ENCODE peak calls at places on chromosomes 12 and 14, in nine cellular contexts. One of them, this sample, is unnamed.

GRCh38 chr12:68106660-68107059 is 52.9 kb downstream of the IFNG start:
- ATAC-seq in heart left ventricle: no peak
- ATAC-seq in HepG2: no peak
- ATAC-seq in body of pancreas: no peak
- ATAC-seq in right cardiac atrium: no peak
- ATAC-seq in heart right ventricle: no peak
- ATAC-seq in RWPE2: no peak
- ATAC-seq in GM12878: no peak
- ATAC-seq in lower lobe of right lung: no peak
- ATAC-seq in this sample: no peak

GRCh38 chr14:55336161-55336560 is 64.9 kb downstream of the FBXO34 start:
- ATAC-seq in heart left ventricle: no peak
- ATAC-seq in HepG2: no peak
- ATAC-seq in body of pancreas: no peak
- ATAC-seq in right cardiac atrium: peak
- ATAC-seq in heart right ventricle: no peak
- ATAC-seq in RWPE2: peak
- ATAC-seq in GM12878: no peak
- ATAC-seq in lower lobe of right lung: peak
- ATAC-seq in this sample: no peak

GRCh38 chr14:59305231-59305630 is 116.8 kb downstream of the DAAM1 start:
- ATAC-seq in heart left ventricle: no peak
- ATAC-seq in HepG2: no peak
- ATAC-seq in body of pancreas: no peak
- ATAC-seq in right cardiac atrium: no peak
- ATAC-seq in heart right ventricle: no peak
- ATAC-seq in RWPE2: no peak
- ATAC-seq in GM12878: no peak
- ATAC-seq in lower lobe of right lung: peak
- ATAC-seq in this sample: no peak

GRCh38 chr12:59164991-59165718 is 244.9 kb upstream of the LRIG3 start:
- ATAC-seq in heart left ventricle: no peak
- ATAC-seq in HepG2: no peak
- ATAC-seq in body of pancreas: no peak
- ATAC-seq in right cardiac atrium: no peak
- ATAC-seq in heart right ventricle: no peak
- ATAC-seq in RWPE2: no peak
- ATAC-seq in GM12878: no peak
- ATAC-seq in lower lobe of right lung: no peak
- ATAC-seq in this sample: no peak

GRCh38 chr12:20058068-20058467 is 310.3 kb upstream of the PDE3A start:
- ATAC-seq in heart left ventricle: no peak
- ATAC-seq in HepG2: no peak
- ATAC-seq in body of pancreas: no peak
- ATAC-seq in right cardiac atrium: no peak
- ATAC-seq in heart right ventricle: no peak
- ATAC-seq in RWPE2: no peak
- ATAC-seq in GM12878: no peak
- ATAC-seq in lower lobe of right lung: no peak
- ATAC-seq in this sample: no peak

GRCh38 chr12:57242691-57243454 is 8.1 kb downstream of the STAC3 start:
- ATAC-seq in heart left ventricle: no peak
- ATAC-seq in HepG2: peak
- ATAC-seq in body of pancreas: peak
- ATAC-seq in right cardiac atrium: peak
- ATAC-seq in heart right ventricle: no peak
- ATAC-seq in RWPE2: peak
- ATAC-seq in GM12878: peak
- ATAC-seq in lower lobe of right lung: peak
- ATAC-seq in this sample: no peak

GRCh38 chr14:93013368-93013719 is 90.4 kb downstream of the CHGA start:
- ATAC-seq in heart left ventricle: no peak
- ATAC-seq in HepG2: no peak
- ATAC-seq in body of pancreas: no peak
- ATAC-seq in right cardiac atrium: no peak
- ATAC-seq in heart right ventricle: no peak
- ATAC-seq in RWPE2: no peak
- ATAC-seq in GM12878: peak
- ATAC-seq in lower lobe of right lung: peak
- ATAC-seq in this sample: no peak

GRCh38 chr12:27805238-27805637 is 25.2 kb upstream of the MANSC4 start:
- ATAC-seq in heart left ventricle: no peak
- ATAC-seq in HepG2: no peak
- ATAC-seq in body of pancreas: no peak
- ATAC-seq in right cardiac atrium: no peak
- ATAC-seq in heart right ventricle: no peak
- ATAC-seq in RWPE2: no peak
- ATAC-seq in GM12878: no peak
- ATAC-seq in lower lobe of right lung: no peak
- ATAC-seq in this sample: no peak

GRCh38 chr12:45191239-45191638 is 24.7 kb upstream of the ANO6 start:
- ATAC-seq in heart left ventricle: no peak
- ATAC-seq in HepG2: no peak
- ATAC-seq in body of pancreas: no peak
- ATAC-seq in right cardiac atrium: no peak
- ATAC-seq in heart right ventricle: no peak
- ATAC-seq in RWPE2: peak
- ATAC-seq in GM12878: peak
- ATAC-seq in lower lobe of right lung: no peak
- ATAC-seq in this sample: no peak

GRCh38 chr12:124640096-124640495 is 72.7 kb upstream of the NCOR2 start:
- ATAC-seq in heart left ventricle: no peak
- ATAC-seq in HepG2: no peak
- ATAC-seq in body of pancreas: no peak
- ATAC-seq in right cardiac atrium: peak
- ATAC-seq in heart right ventricle: no peak
- ATAC-seq in RWPE2: peak
- ATAC-seq in GM12878: no peak
- ATAC-seq in lower lobe of right lung: peak
- ATAC-seq in this sample: no peak

GRCh38 chr12:8709124-8709830 is 11.5 kb downstream of the RIMKLB start:
- ATAC-seq in heart left ventricle: no peak
- ATAC-seq in HepG2: no peak
- ATAC-seq in body of pancreas: no peak
- ATAC-seq in right cardiac atrium: peak
- ATAC-seq in heart right ventricle: peak
- ATAC-seq in RWPE2: no peak
- ATAC-seq in GM12878: no peak
- ATAC-seq in lower lobe of right lung: peak
- ATAC-seq in this sample: peak

GRCh38 chr14:29637406-29637805 is 290.2 kb downstream of the PRKD1 start:
- ATAC-seq in heart left ventricle: peak
- ATAC-seq in HepG2: no peak
- ATAC-seq in body of pancreas: peak
- ATAC-seq in right cardiac atrium: peak
- ATAC-seq in heart right ventricle: peak
- ATAC-seq in RWPE2: no peak
- ATAC-seq in GM12878: no peak
- ATAC-seq in lower lobe of right lung: no peak
- ATAC-seq in this sample: no peak

GRCh38 chr12:65959452-65959851 is 135.2 kb downstream of the HMGA2 start:
- ATAC-seq in heart left ventricle: no peak
- ATAC-seq in HepG2: no peak
- ATAC-seq in body of pancreas: no peak
- ATAC-seq in right cardiac atrium: no peak
- ATAC-seq in heart right ventricle: no peak
- ATAC-seq in RWPE2: no peak
- ATAC-seq in GM12878: no peak
- ATAC-seq in lower lobe of right lung: no peak
- ATAC-seq in this sample: no peak

GRCh38 chr12:53467880-53468279 is 16.0 kb downstream of the PCBP2 start:
- ATAC-seq in heart left ventricle: no peak
- ATAC-seq in HepG2: no peak
- ATAC-seq in body of pancreas: no peak
- ATAC-seq in right cardiac atrium: no peak
- ATAC-seq in heart right ventricle: no peak
- ATAC-seq in RWPE2: no peak
- ATAC-seq in GM12878: no peak
- ATAC-seq in lower lobe of right lung: no peak
- ATAC-seq in this sample: no peak

GRCh38 chr12:53466640-53467039 is 14.7 kb downstream of the PCBP2 start:
- ATAC-seq in heart left ventricle: no peak
- ATAC-seq in HepG2: no peak
- ATAC-seq in body of pancreas: no peak
- ATAC-seq in right cardiac atrium: no peak
- ATAC-seq in heart right ventricle: no peak
- ATAC-seq in RWPE2: peak
- ATAC-seq in GM12878: no peak
- ATAC-seq in lower lobe of right lung: no peak
- ATAC-seq in this sample: no peak

GRCh38 chr12:53468286-53468685 is 16.4 kb downstream of the PCBP2 start:
- ATAC-seq in heart left ventricle: no peak
- ATAC-seq in HepG2: no peak
- ATAC-seq in body of pancreas: no peak
- ATAC-seq in right cardiac atrium: no peak
- ATAC-seq in heart right ventricle: no peak
- ATAC-seq in RWPE2: no peak
- ATAC-seq in GM12878: no peak
- ATAC-seq in lower lobe of right lung: no peak
- ATAC-seq in this sample: no peak

GRCh38 chr12:53465679-53466078 is 13.8 kb downstream of the PCBP2 start:
- ATAC-seq in heart left ventricle: no peak
- ATAC-seq in HepG2: no peak
- ATAC-seq in body of pancreas: no peak
- ATAC-seq in right cardiac atrium: no peak
- ATAC-seq in heart right ventricle: no peak
- ATAC-seq in RWPE2: no peak
- ATAC-seq in GM12878: no peak
- ATAC-seq in lower lobe of right lung: no peak
- ATAC-seq in this sample: no peak

GRCh38 chr12:53467082-53467481 is 15.2 kb downstream of the PCBP2 start:
- ATAC-seq in heart left ventricle: no peak
- ATAC-seq in HepG2: no peak
- ATAC-seq in body of pancreas: no peak
- ATAC-seq in right cardiac atrium: no peak
- ATAC-seq in heart right ventricle: no peak
- ATAC-seq in RWPE2: no peak
- ATAC-seq in GM12878: no peak
- ATAC-seq in lower lobe of right lung: no peak
- ATAC-seq in this sample: no peak
- H3K4me3 ChIP-seq in heart left ventricle: no peak
- H3K4me3 ChIP-seq in HepG2: no peak
- H3K4me3 ChIP-seq in body of pancreas: no peak
- H3K4me3 ChIP-seq in right cardiac atrium: no peak
- H3K4me3 ChIP-seq in heart right ventricle: no peak
- H3K4me3 ChIP-seq in RWPE2: no peak
- H3K4me3 ChIP-seq in GM12878: no peak
- H3K4me3 ChIP-seq in lower lobe of right lung: no peak
- H3K4me3 ChIP-seq in this sample: no peak

GRCh38 chr14:96592591-96593388 is 90.6 kb downstream of the PAPOLA start:
- ATAC-seq in heart left ventricle: no peak
- ATAC-seq in HepG2: peak
- ATAC-seq in body of pancreas: peak
- ATAC-seq in right cardiac atrium: peak
- ATAC-seq in heart right ventricle: peak
- ATAC-seq in RWPE2: peak
- ATAC-seq in GM12878: peak
- ATAC-seq in lower lobe of right lung: peak
- ATAC-seq in this sample: peak
- H3K4me3 ChIP-seq in heart left ventricle: peak
- H3K4me3 ChIP-seq in HepG2: peak
- H3K4me3 ChIP-seq in body of pancreas: no peak
- H3K4me3 ChIP-seq in right cardiac atrium: peak
- H3K4me3 ChIP-seq in heart right ventricle: peak
- H3K4me3 ChIP-seq in RWPE2: peak
- H3K4me3 ChIP-seq in GM12878: peak
- H3K4me3 ChIP-seq in lower lobe of right lung: peak
- H3K4me3 ChIP-seq in this sample: no peak

GRCh38 chr12:64220046-64220445 is 2.0 kb downstream of the KICS2 start:
- ATAC-seq in heart left ventricle: no peak
- ATAC-seq in HepG2: no peak
- ATAC-seq in body of pancreas: no peak
- ATAC-seq in right cardiac atrium: no peak
- ATAC-seq in heart right ventricle: no peak
- ATAC-seq in RWPE2: no peak
- ATAC-seq in GM12878: no peak
- ATAC-seq in lower lobe of right lung: no peak
- ATAC-seq in this sample: no peak
- H3K4me3 ChIP-seq in heart left ventricle: no peak
- H3K4me3 ChIP-seq in HepG2: no peak
- H3K4me3 ChIP-seq in body of pancreas: no peak
- H3K4me3 ChIP-seq in right cardiac atrium: no peak
- H3K4me3 ChIP-seq in heart right ventricle: no peak
- H3K4me3 ChIP-seq in RWPE2: no peak
- H3K4me3 ChIP-seq in GM12878: no peak
- H3K4me3 ChIP-seq in lower lobe of right lung: no peak
- H3K4me3 ChIP-seq in this sample: no peak

GRCh38 chr12:116382456-116382902 is 105.0 kb upstream of the MED13L start:
- ATAC-seq in heart left ventricle: no peak
- ATAC-seq in HepG2: no peak
- ATAC-seq in body of pancreas: no peak
- ATAC-seq in right cardiac atrium: no peak
- ATAC-seq in heart right ventricle: no peak
- ATAC-seq in RWPE2: no peak
- ATAC-seq in GM12878: no peak
- ATAC-seq in lower lobe of right lung: no peak
- ATAC-seq in this sample: no peak

GRCh38 chr12:116384175-116384574 is 106.7 kb upstream of the MED13L start:
- ATAC-seq in heart left ventricle: no peak
- ATAC-seq in HepG2: no peak
- ATAC-seq in body of pancreas: no peak
- ATAC-seq in right cardiac atrium: no peak
- ATAC-seq in heart right ventricle: no peak
- ATAC-seq in RWPE2: no peak
- ATAC-seq in GM12878: no peak
- ATAC-seq in lower lobe of right lung: no peak
- ATAC-seq in this sample: no peak

GRCh38 chr12:116380066-116380465 is 102.6 kb upstream of the MED13L start:
- ATAC-seq in heart left ventricle: no peak
- ATAC-seq in HepG2: no peak
- ATAC-seq in body of pancreas: no peak
- ATAC-seq in right cardiac atrium: no peak
- ATAC-seq in heart right ventricle: no peak
- ATAC-seq in RWPE2: no peak
- ATAC-seq in GM12878: no peak
- ATAC-seq in lower lobe of right lung: no peak
- ATAC-seq in this sample: no peak

GRCh38 chr12:116381744-116382455 is 104.4 kb upstream of the MED13L start:
- ATAC-seq in heart left ventricle: no peak
- ATAC-seq in HepG2: no peak
- ATAC-seq in body of pancreas: peak
- ATAC-seq in right cardiac atrium: no peak
- ATAC-seq in heart right ventricle: no peak
- ATAC-seq in RWPE2: peak
- ATAC-seq in GM12878: no peak
- ATAC-seq in lower lobe of right lung: no peak
- ATAC-seq in this sample: no peak

DNA sequence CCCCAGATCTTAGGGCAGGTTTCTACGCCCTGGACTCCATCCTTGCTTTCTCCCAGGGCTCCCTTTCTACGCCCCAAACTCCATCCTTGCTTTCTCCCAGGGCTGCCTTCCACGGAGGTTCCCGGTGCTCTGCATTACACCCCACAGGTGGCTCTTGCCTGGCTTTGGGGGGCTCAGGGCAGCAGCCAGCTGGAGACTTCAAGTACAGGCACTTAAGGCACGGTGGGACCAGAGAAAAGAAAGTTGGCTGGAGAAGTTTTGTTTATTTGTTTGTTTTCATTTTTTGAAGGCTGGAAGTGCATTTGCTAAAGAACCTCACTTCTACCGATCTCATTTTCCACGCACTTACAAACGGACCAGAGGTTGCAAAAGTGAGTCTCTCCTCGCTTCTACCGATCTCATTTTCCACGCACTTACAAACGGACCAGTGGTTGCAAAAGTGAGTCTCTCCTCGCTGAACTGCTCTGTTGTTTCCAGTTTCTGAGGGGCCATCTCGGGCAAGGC is 103.8 kb upstream of the MED13L start:
- ATAC-seq in heart left ventricle: no peak
- ATAC-seq in HepG2: no peak
- ATAC-seq in body of pancreas: no peak
- ATAC-seq in right cardiac atrium: no peak
- ATAC-seq in heart right ventricle: no peak
- ATAC-seq in RWPE2: no peak
- ATAC-seq in GM12878: no peak
- ATAC-seq in lower lobe of right lung: no peak
- ATAC-seq in this sample: no peak
- H3K4me3 ChIP-seq in heart left ventricle: no peak
- H3K4me3 ChIP-seq in HepG2: no peak
- H3K4me3 ChIP-seq in body of pancreas: no peak
- H3K4me3 ChIP-seq in right cardiac atrium: no peak
- H3K4me3 ChIP-seq in heart right ventricle: no peak
- H3K4me3 ChIP-seq in RWPE2: no peak
- H3K4me3 ChIP-seq in GM12878: no peak
- H3K4me3 ChIP-seq in lower lobe of right lung: no peak
- H3K4me3 ChIP-seq in this sample: no peak